ENCODE peak calls at places on chromosomes 4 and X, in six cellular contexts. One of them, this sample, is unnamed.
A peak's percentile ranks its signal among the peaks of the same experiment; 100 is the strongest.

GRCh38 chrX:41381685-41382084 is 47.7 kb downstream of the DDX3X start:
- DNase-seq in Peyer's patch: no peak
- DNase-seq in astrocyte of the spinal cord: peak; percentile 73
- DNase-seq in BE2C: peak; percentile 68
- DNase-seq in heart right ventricle: peak; percentile 8
- DNase-seq in CD8-positive, alpha-beta T cell: no peak
- DNase-seq in this sample: no peak

GRCh38 chr4:150242820-150243458 is 164.7 kb downstream of the DCLK2 start:
- DNase-seq in Peyer's patch: no peak
- DNase-seq in astrocyte of the spinal cord: peak; percentile 55
- DNase-seq in BE2C: peak; percentile 50
- DNase-seq in heart right ventricle: peak; percentile 25
- DNase-seq in CD8-positive, alpha-beta T cell: no peak
- DNase-seq in this sample: no peak

GRCh38 chr4:165131247-165131832 is 18.7 kb upstream of the TMEM192 start:
- DNase-seq in Peyer's patch: peak; percentile 58
- DNase-seq in astrocyte of the spinal cord: peak; percentile 60
- DNase-seq in BE2C: peak; percentile 63
- DNase-seq in heart right ventricle: peak; percentile 60
- DNase-seq in CD8-positive, alpha-beta T cell: peak; percentile 85
- DNase-seq in this sample: no peak

GRCh38 chr4:127501103-127501502 is 131.7 kb upstream of the INTU start:
- DNase-seq in Peyer's patch: no peak
- DNase-seq in astrocyte of the spinal cord: peak; percentile 12
- DNase-seq in BE2C: no peak
- DNase-seq in heart right ventricle: no peak
- DNase-seq in CD8-positive, alpha-beta T cell: no peak
- DNase-seq in this sample: no peak

GRCh38 chrX:53171356-53171755 is 53.7 kb downstream of the KDM5C start:
- DNase-seq in Peyer's patch: no peak
- DNase-seq in astrocyte of the spinal cord: no peak
- DNase-seq in BE2C: no peak
- DNase-seq in heart right ventricle: no peak
- DNase-seq in CD8-positive, alpha-beta T cell: no peak
- DNase-seq in this sample: no peak

GRCh38 chrX:12956704-12957541 is 18.0 kb upstream of the TMSB4X start:
- DNase-seq in Peyer's patch: peak; percentile 78
- DNase-seq in astrocyte of the spinal cord: peak; percentile 74
- DNase-seq in BE2C: no peak
- DNase-seq in heart right ventricle: peak; percentile 39
- DNase-seq in CD8-positive, alpha-beta T cell: peak; percentile 54
- DNase-seq in this sample: no peak

GRCh38 chr4:151517896-151518295 is 108.9 kb downstream of the FHIP1A start:
- DNase-seq in Peyer's patch: no peak
- DNase-seq in astrocyte of the spinal cord: no peak
- DNase-seq in BE2C: no peak
- DNase-seq in heart right ventricle: no peak
- DNase-seq in CD8-positive, alpha-beta T cell: no peak
- DNase-seq in this sample: no peak

GRCh38 chr4:176469546-176469945 is 149.8 kb downstream of the SPCS3 start:
- DNase-seq in Peyer's patch: no peak
- DNase-seq in astrocyte of the spinal cord: no peak
- DNase-seq in BE2C: no peak
- DNase-seq in heart right ventricle: no peak
- DNase-seq in CD8-positive, alpha-beta T cell: no peak
- DNase-seq in this sample: no peak

GRCh38 chrX:50081282-50081955 is 119.4 kb downstream of the AKAP4 start:
- DNase-seq in Peyer's patch: no peak
- DNase-seq in astrocyte of the spinal cord: peak; percentile 3
- DNase-seq in BE2C: peak; percentile 56
- DNase-seq in heart right ventricle: peak; percentile 13
- DNase-seq in CD8-positive, alpha-beta T cell: no peak
- DNase-seq in this sample: peak; percentile 40

GRCh38 chr4:161148051-161148450 is 1015.7 kb downstream of the FSTL5 start:
- DNase-seq in Peyer's patch: no peak
- DNase-seq in astrocyte of the spinal cord: no peak
- DNase-seq in BE2C: no peak
- DNase-seq in heart right ventricle: no peak
- DNase-seq in CD8-positive, alpha-beta T cell: no peak
- DNase-seq in this sample: no peak

GRCh38 chr4:81021526-81021944 is 9.0 kb upstream of the BMP3 start:
- DNase-seq in Peyer's patch: no peak
- DNase-seq in astrocyte of the spinal cord: no peak
- DNase-seq in BE2C: no peak
- DNase-seq in heart right ventricle: no peak
- DNase-seq in CD8-positive, alpha-beta T cell: no peak
- DNase-seq in this sample: no peak

GRCh38 chr4:2483237-2483636 is 14.3 kb downstream of the RNF4 start:
- DNase-seq in Peyer's patch: no peak
- DNase-seq in astrocyte of the spinal cord: no peak
- DNase-seq in BE2C: no peak
- DNase-seq in heart right ventricle: no peak
- DNase-seq in CD8-positive, alpha-beta T cell: no peak
- DNase-seq in this sample: no peak

GRCh38 chrX:79162076-79162475 is 17.6 kb downstream of the GPR174 start:
- DNase-seq in Peyer's patch: no peak
- DNase-seq in astrocyte of the spinal cord: no peak
- DNase-seq in BE2C: no peak
- DNase-seq in heart right ventricle: no peak
- DNase-seq in CD8-positive, alpha-beta T cell: no peak
- DNase-seq in this sample: no peak

GRCh38 chrX:125953769-125954168 is 212.3 kb downstream of the DCAF12L2 start:
- DNase-seq in Peyer's patch: no peak
- DNase-seq in astrocyte of the spinal cord: no peak
- DNase-seq in BE2C: no peak
- DNase-seq in heart right ventricle: no peak
- DNase-seq in CD8-positive, alpha-beta T cell: no peak
- DNase-seq in this sample: no peak

GRCh38 chrX:44071070-44071645 is 98.0 kb upstream of the NDP start:
- DNase-seq in Peyer's patch: no peak
- DNase-seq in astrocyte of the spinal cord: no peak
- DNase-seq in BE2C: no peak
- DNase-seq in heart right ventricle: no peak
- DNase-seq in CD8-positive, alpha-beta T cell: no peak
- DNase-seq in this sample: no peak

GRCh38 chr4:87071401-87071800 is 136.6 kb downstream of the AFF1 start:
- DNase-seq in Peyer's patch: no peak
- DNase-seq in astrocyte of the spinal cord: no peak
- DNase-seq in BE2C: peak; percentile 40
- DNase-seq in heart right ventricle: peak; percentile 51
- DNase-seq in CD8-positive, alpha-beta T cell: no peak
- DNase-seq in this sample: no peak

GRCh38 chr4:122003335-122003734 is 51.5 kb upstream of the TRPC3 start:
- DNase-seq in Peyer's patch: peak; percentile 36
- DNase-seq in astrocyte of the spinal cord: no peak
- DNase-seq in BE2C: peak; percentile 74
- DNase-seq in heart right ventricle: no peak
- DNase-seq in CD8-positive, alpha-beta T cell: peak; percentile 21
- DNase-seq in this sample: no peak

GRCh38 chrX:2391869-2392606 is 108.7 kb downstream of the DHRSX start:
- DNase-seq in Peyer's patch: no peak
- DNase-seq in astrocyte of the spinal cord: peak; percentile 89
- DNase-seq in BE2C: no peak
- DNase-seq in heart right ventricle: no peak
- DNase-seq in CD8-positive, alpha-beta T cell: no peak
- DNase-seq in this sample: no peak

DNA sequence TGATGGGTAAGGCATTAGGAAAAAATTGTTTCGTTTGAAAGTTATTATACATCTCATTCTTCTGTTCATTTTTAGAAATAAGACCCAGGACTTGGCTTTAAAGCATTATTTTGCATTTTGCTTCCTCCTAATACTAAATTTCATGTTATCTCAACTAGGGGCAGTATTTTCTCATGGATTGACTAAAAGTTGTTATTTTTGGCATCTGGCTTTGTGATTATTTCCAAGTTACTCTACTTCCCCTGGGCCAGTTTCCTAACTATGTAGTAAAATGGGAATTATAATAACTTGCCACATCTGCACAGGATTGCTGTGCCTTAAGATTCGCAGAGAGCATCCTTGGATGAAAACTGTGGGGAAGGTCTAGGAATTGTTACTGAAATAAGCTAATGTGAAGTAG is 3.0 kb downstream of the RBPJ start:
- DNase-seq in Peyer's patch: no peak
- DNase-seq in astrocyte of the spinal cord: peak; percentile 65
- DNase-seq in BE2C: no peak
- DNase-seq in heart right ventricle: no peak
- DNase-seq in CD8-positive, alpha-beta T cell: no peak
- DNase-seq in this sample: no peak
- TF ChIP-seq CTCF in Peyer's patch: no peak
- TF ChIP-seq CTCF in astrocyte of the spinal cord: peak; percentile 21
- TF ChIP-seq CTCF in BE2C: no peak
- TF ChIP-seq CTCF in heart right ventricle: no peak
- TF ChIP-seq CTCF in CD8-positive, alpha-beta T cell: no peak
- TF ChIP-seq CTCF in this sample: no peak

GRCh38 chr4:25939330-25939729 is 25.3 kb downstream of the SMIM20 start:
- DNase-seq in Peyer's patch: no peak
- DNase-seq in astrocyte of the spinal cord: no peak
- DNase-seq in BE2C: no peak
- DNase-seq in heart right ventricle: no peak
- DNase-seq in CD8-positive, alpha-beta T cell: no peak
- DNase-seq in this sample: no peak
- TF ChIP-seq CTCF in Peyer's patch: no peak
- TF ChIP-seq CTCF in astrocyte of the spinal cord: no peak
- TF ChIP-seq CTCF in BE2C: peak; percentile 24
- TF ChIP-seq CTCF in heart right ventricle: no peak
- TF ChIP-seq CTCF in CD8-positive, alpha-beta T cell: no peak
- TF ChIP-seq CTCF in this sample: no peak

DNA sequence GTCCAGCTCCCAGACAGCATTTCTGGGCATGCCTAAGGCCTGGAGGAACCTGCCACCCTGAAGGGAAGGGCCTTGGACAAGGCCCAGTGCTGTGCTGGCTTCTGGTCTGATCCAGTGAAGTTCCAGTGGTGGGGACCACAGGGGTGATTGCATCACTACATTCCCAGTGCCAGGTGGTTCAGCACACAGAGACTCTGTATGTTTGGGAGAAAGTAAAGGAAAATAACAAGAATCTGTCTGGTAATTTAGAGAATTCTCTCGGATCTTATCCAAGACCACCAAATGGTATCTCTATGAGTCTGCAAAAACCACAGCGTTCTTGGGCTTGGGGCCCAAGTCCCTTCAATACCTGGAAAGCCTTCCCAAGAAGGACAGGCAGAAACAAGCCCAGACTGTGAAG is 131.8 kb upstream of the MAD2L1 start:
- DNase-seq in Peyer's patch: no peak
- DNase-seq in astrocyte of the spinal cord: peak; percentile 21
- DNase-seq in BE2C: no peak
- DNase-seq in heart right ventricle: no peak
- DNase-seq in CD8-positive, alpha-beta T cell: no peak
- DNase-seq in this sample: no peak
- TF ChIP-seq CTCF in Peyer's patch: no peak
- TF ChIP-seq CTCF in astrocyte of the spinal cord: no peak
- TF ChIP-seq CTCF in BE2C: no peak
- TF ChIP-seq CTCF in heart right ventricle: no peak
- TF ChIP-seq CTCF in CD8-positive, alpha-beta T cell: no peak
- TF ChIP-seq CTCF in this sample: no peak

DNA sequence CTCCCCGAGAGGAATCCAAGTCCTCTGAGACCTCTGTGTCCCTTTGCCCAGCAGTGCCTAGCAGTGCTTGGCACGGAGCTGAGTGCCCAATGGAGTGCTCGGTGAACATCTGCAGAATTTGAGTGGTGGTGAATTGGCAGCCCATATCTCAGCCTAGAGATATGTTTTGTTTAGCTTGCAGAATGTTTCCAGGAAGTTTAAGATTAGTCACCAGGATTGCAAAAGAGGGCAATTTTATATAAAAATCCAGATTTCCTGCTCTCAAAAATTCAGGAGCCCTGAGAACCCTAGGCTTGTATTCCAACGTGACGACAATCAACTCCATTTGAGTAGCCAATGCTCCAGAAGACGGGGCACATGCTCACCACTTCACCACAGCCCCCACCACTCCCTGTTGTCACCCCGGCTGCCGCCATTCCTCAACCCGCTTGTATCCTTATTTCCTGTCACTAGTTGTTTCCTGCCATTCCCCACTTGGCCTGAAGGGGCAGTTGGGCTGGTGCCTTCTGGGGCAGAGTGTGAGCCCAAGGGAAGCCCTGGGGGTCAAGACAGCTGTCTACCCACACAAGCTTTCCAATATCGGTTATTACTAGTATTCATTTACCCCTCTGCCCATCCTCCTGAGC is 116.9 kb downstream of the EFNB1 start:
- DNase-seq in Peyer's patch: no peak
- DNase-seq in astrocyte of the spinal cord: peak; percentile 44
- DNase-seq in BE2C: peak; percentile 17
- DNase-seq in heart right ventricle: no peak
- DNase-seq in CD8-positive, alpha-beta T cell: no peak
- DNase-seq in this sample: no peak
- TF ChIP-seq CTCF in Peyer's patch: no peak
- TF ChIP-seq CTCF in astrocyte of the spinal cord: peak; percentile 44
- TF ChIP-seq CTCF in BE2C: peak; percentile 41
- TF ChIP-seq CTCF in heart right ventricle: no peak
- TF ChIP-seq CTCF in CD8-positive, alpha-beta T cell: no peak
- TF ChIP-seq CTCF in this sample: peak; percentile 16

GRCh38 chr4:101347557-101348366 is 436 bp upstream of the PPP3CA start:
- DNase-seq in Peyer's patch: peak; percentile 98
- DNase-seq in astrocyte of the spinal cord: peak; percentile 98
- DNase-seq in BE2C: peak; percentile 99
- DNase-seq in heart right ventricle: peak; percentile 99
- DNase-seq in CD8-positive, alpha-beta T cell: peak; percentile 99
- DNase-seq in this sample: peak; percentile 99
- TF ChIP-seq CTCF in Peyer's patch: no peak
- TF ChIP-seq CTCF in astrocyte of the spinal cord: peak; percentile 8
- TF ChIP-seq CTCF in BE2C: peak; percentile 4
- TF ChIP-seq CTCF in heart right ventricle: no peak
- TF ChIP-seq CTCF in CD8-positive, alpha-beta T cell: no peak
- TF ChIP-seq CTCF in this sample: no peak

DNA sequence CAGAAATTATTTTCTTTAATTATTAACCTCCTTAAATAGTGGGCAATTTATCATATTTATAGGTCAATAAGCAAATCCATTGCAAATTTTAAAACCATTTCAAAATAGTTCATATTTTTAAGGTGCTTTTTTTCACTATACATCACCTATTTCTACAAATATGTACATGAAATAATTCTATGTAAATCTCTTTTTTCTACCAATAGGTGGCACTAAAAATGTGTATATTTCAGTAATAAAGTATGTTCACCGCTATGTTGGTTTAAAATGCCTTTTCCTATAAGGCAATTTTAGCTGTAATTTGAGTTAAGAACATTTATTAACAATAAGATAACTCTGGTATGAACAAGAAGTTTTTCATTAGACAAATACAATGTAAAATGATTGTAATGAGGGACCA is 672.2 kb downstream of the KCTD8 start:
- DNase-seq in Peyer's patch: no peak
- DNase-seq in astrocyte of the spinal cord: peak; percentile 17
- DNase-seq in BE2C: no peak
- DNase-seq in heart right ventricle: no peak
- DNase-seq in CD8-positive, alpha-beta T cell: no peak
- DNase-seq in this sample: no peak
- TF ChIP-seq CTCF in Peyer's patch: no peak
- TF ChIP-seq CTCF in astrocyte of the spinal cord: peak; percentile 17
- TF ChIP-seq CTCF in BE2C: no peak
- TF ChIP-seq CTCF in heart right ventricle: no peak
- TF ChIP-seq CTCF in CD8-positive, alpha-beta T cell: no peak
- TF ChIP-seq CTCF in this sample: no peak

DNA sequence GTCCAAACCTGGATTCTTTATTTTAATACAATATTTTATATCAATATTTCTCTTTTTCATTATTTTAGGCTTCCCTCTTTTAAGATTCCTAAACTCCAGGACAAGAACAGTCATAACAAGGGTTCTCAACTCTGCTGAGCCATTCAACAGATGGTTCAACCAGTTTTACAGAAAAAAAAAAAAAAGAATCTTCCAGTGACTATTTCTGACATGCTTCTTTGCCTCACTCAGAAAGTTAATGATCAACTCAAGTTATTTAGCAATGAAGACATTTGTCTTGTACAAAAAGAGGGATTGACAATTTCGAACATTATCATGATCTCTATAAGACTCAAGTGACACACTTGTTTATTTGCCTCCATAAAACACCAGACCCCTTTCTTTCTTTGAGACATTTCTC is 282.6 kb upstream of the GRID2 start:
- DNase-seq in Peyer's patch: no peak
- DNase-seq in astrocyte of the spinal cord: no peak
- DNase-seq in BE2C: no peak
- DNase-seq in heart right ventricle: no peak
- DNase-seq in CD8-positive, alpha-beta T cell: no peak
- DNase-seq in this sample: no peak
- TF ChIP-seq CTCF in Peyer's patch: no peak
- TF ChIP-seq CTCF in astrocyte of the spinal cord: no peak
- TF ChIP-seq CTCF in BE2C: no peak
- TF ChIP-seq CTCF in heart right ventricle: no peak
- TF ChIP-seq CTCF in CD8-positive, alpha-beta T cell: no peak
- TF ChIP-seq CTCF in this sample: no peak

This sample was measured in left lung.